ENCODE peak calls at places on chromosomes 6 and 20, in eight cellular contexts. D is fibroblast of lung; O is CD4-positive, CD25-positive, alpha-beta regulatory T cell; S is A549; R is body of pancreas; A is CD8-positive, alpha-beta memory T cell; Q is H9; W is tibial nerve. Y is an unnamed sample.

GRCh38 chr6:27775796-27776184 is 136.4 kb downstream of the OR2B2 start:
- DNase-seq in D (no peak), O (no peak), S (no peak), R (no peak), A (no peak), Q (no peak), W (no peak), Y (no peak)

GRCh38 chr6:16659471-16660156 is 101.6 kb downstream of the ATXN1 start:
- DNase-seq in D (peak), O (no peak), S (no peak), R (no peak), A (no peak), Q (no peak), W (no peak), Y (no peak)

GRCh38 chr6:19772891-19773290 is 64.3 kb upstream of the ID4 start:
- DNase-seq in D (no peak), O (no peak), S (no peak), R (no peak), A (no peak), Q (no peak), W (no peak), Y (no peak)

GRCh38 chr6:31663961-31664789 is 622 bp downstream of the GPANK1 start:
- DNase-seq in D (peak), O (no peak), S (no peak), R (no peak), A (peak), Q (no peak), W (peak), Y (peak)

GRCh38 chr20:44411020-44411756 is 55.7 kb downstream of the HNF4A start:
- DNase-seq in D (no peak), O (no peak), S (no peak), R (peak), A (no peak), Q (no peak), W (no peak), Y (no peak)

GRCh38 chr6:167760979-167761793 is 65.5 kb upstream of the AFDN start:
- DNase-seq in D (peak), O (no peak), S (no peak), R (peak), A (no peak), Q (no peak), W (peak), Y (no peak)

GRCh38 chr6:43575105-43575771 is 600 bp downstream of the XPO5 start:
- DNase-seq in D (peak), O (no peak), S (no peak), R (no peak), A (no peak), Q (peak), W (no peak), Y (no peak)

GRCh38 chr20:47351643-47352331 is 4.7 kb downstream of the ZMYND8 start:
- DNase-seq in D (peak), O (no peak), S (no peak), R (no peak), A (no peak), Q (no peak), W (no peak), Y (no peak)

GRCh38 chr6:17962436-17963031 is 24.9 kb downstream of the KIF13A start:
- DNase-seq in D (peak), O (no peak), S (peak), R (no peak), A (no peak), Q (no peak), W (peak), Y (peak)

GRCh38 chr20:51491393-51491792 is 51.1 kb downstream of the NFATC2 start:
- DNase-seq in D (no peak), O (no peak), S (no peak), R (no peak), A (no peak), Q (no peak), W (no peak), Y (no peak)

GRCh38 chr6:97186416-97186999 is 96.5 kb downstream of the MMS22L start:
- DNase-seq in D (peak), O (peak), S (peak), R (peak), A (peak), Q (peak), W (peak), Y (peak)

GRCh38 chr6:105526198-105526872 is 123.5 kb upstream of the PREP start:
- DNase-seq in D (no peak), O (no peak), S (no peak), R (no peak), A (no peak), Q (no peak), W (no peak), Y (no peak)

GRCh38 chr6:122476131-122476530 is 4.5 kb upstream of the SERINC1 start:
- DNase-seq in D (peak), O (no peak), S (peak), R (no peak), A (no peak), Q (no peak), W (no peak), Y (no peak)

GRCh38 chr6:90859612-90860011 is 272.7 kb upstream of the MAP3K7 start:
- DNase-seq in D (no peak), O (no peak), S (peak), R (no peak), A (no peak), Q (no peak), W (no peak), Y (no peak)

GRCh38 chr20:18957328-18957727 is 143.7 kb downstream of the SCP2D1 start:
- DNase-seq in D (no peak), O (no peak), S (no peak), R (no peak), A (no peak), Q (no peak), W (no peak), Y (no peak)

GRCh38 chr20:38782275-38782674 is 23.2 kb upstream of the PPP1R16B start:
- DNase-seq in D (no peak), O (no peak), S (no peak), R (no peak), A (no peak), Q (no peak), W (no peak), Y (no peak)

GRCh38 chr6:40535105-40535783 is 51.9 kb downstream of the LRFN2 start:
- DNase-seq in D (no peak), O (no peak), S (no peak), R (no peak), A (no peak), Q (no peak), W (no peak), Y (no peak)

GRCh38 chr20:21515300-21516179 is 1.7 kb upstream of the NKX2-2 start:
- DNase-seq in D (no peak), O (no peak), S (no peak), R (no peak), A (no peak), Q (no peak), W (no peak), Y (no peak)

GRCh38 chr6:137311940-137312339 is 92.8 kb upstream of the IFNGR1 start:
- DNase-seq in D (no peak), O (no peak), S (no peak), R (no peak), A (no peak), Q (no peak), W (no peak), Y (no peak)

GRCh38 chr20:35329435-35330139 is 37.4 kb upstream of the FAM83C start:
- DNase-seq in D (no peak), O (no peak), S (peak), R (no peak), A (no peak), Q (peak), W (no peak), Y (no peak)

GRCh38 chr6:27940766-27941165 is 16.3 kb upstream of the OR2B6 start:
- DNase-seq in D (no peak), O (no peak), S (no peak), R (no peak), A (no peak), Q (no peak), W (no peak), Y (no peak)

GRCh38 chr6:137217801-137218472 is 1.2 kb downstream of the IFNGR1 start:
- DNase-seq in D (peak), O (no peak), S (no peak), R (no peak), A (no peak), Q (no peak), W (peak), Y (no peak)

GRCh38 chr6:31888281-31889258 is 8.9 kb downstream of the EHMT2 start:
- DNase-seq in D (no peak), O (peak), S (no peak), R (peak), A (peak), Q (peak), W (no peak), Y (no peak)

GRCh38 chr6:150753404-150754184 is 111.9 kb upstream of the MTHFD1L start:
- DNase-seq in D (no peak), O (no peak), S (no peak), R (no peak), A (no peak), Q (peak), W (no peak), Y (no peak)

GRCh38 chr6:128882991-128883571 is at the start of gene LAMA2:
- DNase-seq in D (peak), O (no peak), S (no peak), R (peak), A (no peak), Q (peak), W (peak), Y (no peak)

DNA sequence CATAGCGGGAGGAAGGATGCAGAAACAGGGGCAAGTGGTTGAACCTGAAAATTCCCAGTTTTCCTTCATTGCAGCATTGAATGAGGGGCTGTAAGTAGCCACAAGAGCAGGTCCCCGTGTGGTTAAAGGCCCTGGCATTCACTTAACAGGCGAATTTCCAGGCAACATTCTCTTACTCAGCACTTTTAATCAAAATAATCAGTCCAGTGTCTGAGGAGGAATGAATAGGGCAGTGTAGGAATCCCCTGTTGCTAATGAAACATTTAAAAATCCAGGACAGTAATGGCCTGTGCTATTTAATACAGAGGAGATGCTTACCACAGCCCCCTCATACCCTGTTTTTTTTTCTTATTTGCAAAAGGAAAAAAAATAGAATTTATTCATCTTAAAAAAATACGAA is 20.4 kb downstream of the MYLK4 start:
- DNase-seq in D (no peak), O (no peak), S (no peak), R (no peak), A (no peak), Q (no peak), W (no peak), Y (no peak)
- H3K27ac ChIP-seq in D (no peak), O (no peak), S (no peak), R (no peak), A (no peak), Q (no peak), W (peak), Y (no peak)

GRCh38 chr6:747006-747405 is 54.1 kb upstream of the EXOC2 start:
- DNase-seq in D (no peak), O (no peak), S (no peak), R (no peak), A (no peak), Q (no peak), W (no peak), Y (no peak)
- H3K27ac ChIP-seq in D (no peak), O (no peak), S (no peak), R (no peak), A (no peak), Q (no peak), W (no peak), Y (no peak)

DNA sequence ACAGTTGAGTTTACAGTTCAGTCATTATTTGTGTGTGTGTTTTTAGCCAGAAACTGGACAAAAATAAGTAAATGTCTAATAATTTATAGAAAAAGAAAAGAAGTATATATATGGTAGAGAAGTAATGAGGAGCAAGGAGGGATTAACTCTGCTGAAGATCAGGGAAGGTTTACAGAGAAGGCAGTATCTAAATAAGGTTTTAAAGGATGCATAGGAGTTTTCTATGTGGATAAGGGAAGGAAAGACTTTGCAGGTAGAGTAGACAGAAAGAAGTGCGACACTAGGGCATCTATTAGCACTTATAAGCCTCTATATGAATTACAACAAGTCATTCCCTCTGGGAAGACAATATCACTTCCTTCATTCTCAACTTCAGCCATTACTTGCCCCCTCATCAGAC is 34.3 kb downstream of the ISM1 start:
- DNase-seq in D (no peak), O (no peak), S (no peak), R (no peak), A (no peak), Q (no peak), W (no peak), Y (no peak)
- H3K27ac ChIP-seq in D (no peak), O (no peak), S (no peak), R (no peak), A (no peak), Q (no peak), W (no peak), Y (no peak)

GRCh38 chr6:158517581-158517980 is 42.3 kb upstream of the TMEM181 start:
- DNase-seq in D (no peak), O (no peak), S (no peak), R (no peak), A (no peak), Q (no peak), W (no peak), Y (no peak)
- H3K27ac ChIP-seq in D (no peak), O (no peak), S (peak), R (no peak), A (no peak), Q (no peak), W (no peak), Y (no peak)

GRCh38 chr6:141326426-141326825 is 806.3 kb upstream of the GJE1 start:
- DNase-seq in D (peak), O (peak), S (peak), R (no peak), A (peak), Q (no peak), W (peak), Y (peak)
- H3K27ac ChIP-seq in D (peak), O (no peak), S (peak), R (no peak), A (no peak), Q (no peak), W (peak), Y (peak)

GRCh38 chr6:15443119-15443518 is 197.2 kb downstream of the JARID2 start:
- DNase-seq in D (peak), O (no peak), S (peak), R (no peak), A (no peak), Q (no peak), W (no peak), Y (peak)
- H3K27ac ChIP-seq in D (no peak), O (no peak), S (no peak), R (no peak), A (no peak), Q (no peak), W (peak), Y (peak)

DNA sequence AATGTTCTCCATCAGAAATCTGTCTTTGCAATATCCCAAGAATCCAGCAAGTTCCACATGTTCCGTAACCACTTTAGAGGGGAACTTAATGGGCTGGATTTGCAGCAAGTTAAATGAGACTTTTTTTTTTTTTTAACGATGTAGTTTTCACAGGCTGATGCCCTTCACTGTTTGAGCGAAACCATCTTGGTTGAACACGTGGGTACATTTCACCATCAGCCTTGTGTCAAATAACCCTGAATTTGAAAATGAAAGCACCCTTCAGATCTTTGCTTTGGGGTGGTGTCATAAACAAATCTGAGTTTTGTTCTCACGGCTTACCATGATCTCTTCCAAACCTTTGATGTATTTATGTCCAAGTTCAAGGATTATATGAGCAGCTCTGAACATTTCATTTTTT is 73.7 kb upstream of the EXOC2 start:
- DNase-seq in D (no peak), O (no peak), S (no peak), R (no peak), A (no peak), Q (no peak), W (no peak), Y (no peak)
- H3K27ac ChIP-seq in D (no peak), O (no peak), S (no peak), R (no peak), A (no peak), Q (no peak), W (no peak), Y (no peak)

GRCh38 chr20:39983655-39984054 is 705.4 kb downstream of the MAFB start:
- DNase-seq in D (no peak), O (no peak), S (no peak), R (no peak), A (no peak), Q (no peak), W (no peak), Y (no peak)

GRCh38 chr20:39983183-39983582 is 705.9 kb downstream of the MAFB start:
- DNase-seq in D (no peak), O (no peak), S (no peak), R (no peak), A (no peak), Q (no peak), W (no peak), Y (no peak)

GRCh38 chr20:39985276-39985675 is 703.8 kb downstream of the MAFB start:
- DNase-seq in D (no peak), O (no peak), S (no peak), R (no peak), A (no peak), Q (no peak), W (no peak), Y (no peak)

GRCh38 chr20:39988991-39989390 is 700.0 kb downstream of the MAFB start:
- DNase-seq in D (no peak), O (no peak), S (no peak), R (no peak), A (no peak), Q (no peak), W (no peak), Y (no peak)

GRCh38 chr20:39986231-39986904 is 702.7 kb downstream of the MAFB start:
- DNase-seq in D (peak), O (no peak), S (peak), R (no peak), A (no peak), Q (no peak), W (peak), Y (no peak)
- H3K27ac ChIP-seq in D (peak), O (no peak), S (no peak), R (no peak), A (no peak), Q (no peak), W (peak), Y (peak)

Y was measured in epithelial cell of prostate.